ENCODE peak calls at places on chromosomes 5 and 9, in eight cellular contexts. A is CD4-positive, CD25-positive, alpha-beta regulatory T cell; M is naive thymus-derived CD4-positive, alpha-beta T cell; V is neuronal stem cell; O is aorta; R is fibroblast of the aortic adventitia; Q is prostate gland; L is PC-3. N is an unnamed sample.

GRCh38 chr5:50699737-50700136 is 33.3 kb downstream of the PARP8 start:
- DNase-seq in V (no peak), O (no peak), Q (no peak), L (no peak), R (no peak), A (no peak), M (no peak), N (peak)

GRCh38 chr5:74519161-74519571 is 121.4 kb downstream of the ENC1 start:
- DNase-seq in Q (no peak), M (no peak), V (no peak), A (no peak), R (no peak), O (no peak), L (no peak), N (no peak)

GRCh38 chr9:2771661-2772060 is 54.4 kb downstream of the KCNV2 start:
- DNase-seq in V (no peak), O (no peak), L (no peak), R (peak), Q (no peak), M (no peak), A (no peak), N (peak)

GRCh38 chr5:78776637-78777036 is 128.1 kb upstream of the LHFPL2 start:
- DNase-seq in L (peak), V (no peak), R (peak), O (no peak), A (no peak), Q (no peak), M (no peak), N (no peak)

GRCh38 chr5:68214472-68215207 is 916 bp upstream of the PIK3R1 start:
- DNase-seq in M (no peak), V (no peak), R (peak), A (no peak), O (no peak), L (no peak), Q (peak), N (peak)

GRCh38 chr9:131960805-131961495 is 118.7 kb downstream of the MED27 start:
- DNase-seq in O (no peak), R (no peak), A (no peak), V (no peak), M (no peak), L (no peak), Q (no peak), N (no peak)

GRCh38 chr9:105158898-105159297 is 85.6 kb upstream of the SLC44A1 start:
- DNase-seq in L (no peak), Q (no peak), R (no peak), A (no peak), V (no peak), M (no peak), O (no peak), N (no peak)

GRCh38 chr9:128102861-128103588 is 24.5 kb downstream of the PTGES2 start:
- DNase-seq in O (no peak), R (no peak), V (no peak), A (no peak), M (no peak), Q (no peak), L (no peak), N (no peak)

GRCh38 chr5:35468811-35469210 is 148.9 kb upstream of the SPEF2 start:
- DNase-seq in Q (no peak), L (no peak), A (no peak), M (no peak), O (no peak), V (no peak), R (no peak), N (no peak)

GRCh38 chr5:32642276-32643002 is 57.1 kb downstream of the SUB1 start:
- DNase-seq in O (no peak), R (peak), L (peak), Q (no peak), A (no peak), M (no peak), V (no peak), N (peak)

GRCh38 chr9:125601986-125602385 is 105.0 kb downstream of the MAPKAP1 start:
- DNase-seq in Q (no peak), M (no peak), A (no peak), O (no peak), V (no peak), R (no peak), L (no peak), N (no peak)

GRCh38 chr9:113609562-113610318 is 146.2 kb downstream of the RGS3 start:
- DNase-seq in L (no peak), O (peak), Q (no peak), A (no peak), V (no peak), M (no peak), R (peak), N (peak)

GRCh38 chr5:159359408-159359807 is 29.1 kb upstream of the IL12B start:
- DNase-seq in A (no peak), L (no peak), V (no peak), R (no peak), Q (no peak), M (no peak), O (no peak), N (no peak)

GRCh38 chr5:132254321-132254977 is 3.0 kb upstream of the PDLIM4 start:
- DNase-seq in L (no peak), M (no peak), O (peak), V (no peak), R (peak), A (no peak), Q (no peak), N (no peak)

GRCh38 chr5:52956014-52956413 is 33.1 kb upstream of the ITGA2 start:
- DNase-seq in A (no peak), M (no peak), V (no peak), Q (no peak), O (no peak), L (no peak), R (no peak), N (no peak)

GRCh38 chr9:93693129-93693528 is 116.7 kb downstream of the PHF2 start:
- DNase-seq in V (no peak), R (no peak), O (no peak), A (no peak), M (no peak), L (no peak), Q (no peak), N (peak)

GRCh38 chr9:36005891-36006290 is 30.8 kb upstream of the RECK start:
- DNase-seq in L (no peak), A (no peak), O (no peak), M (no peak), Q (no peak), V (no peak), R (no peak), N (no peak)

GRCh38 chr5:40569549-40570270 is 110.0 kb upstream of the PTGER4 start:
- DNase-seq in R (peak), O (no peak), L (no peak), M (no peak), V (no peak), A (no peak), Q (no peak), N (peak)

GRCh38 chr9:94533155-94533554 is 21.7 kb upstream of the PCAT7 start:
- DNase-seq in A (no peak), O (no peak), L (no peak), R (no peak), V (no peak), M (no peak), Q (no peak), N (no peak)

GRCh38 chr5:154157483-154158378 is 32.8 kb upstream of the GALNT10 start:
- DNase-seq in R (no peak), V (no peak), O (no peak), Q (peak), L (no peak), A (no peak), M (no peak), N (no peak)

GRCh38 chr5:31630931-31631330 is 8.0 kb upstream of the PDZD2 start:
- DNase-seq in O (no peak), M (no peak), L (no peak), Q (no peak), V (no peak), A (no peak), R (no peak), N (no peak)

GRCh38 chr9:71285191-71285656 is 163.8 kb upstream of the TRPM3 start:
- DNase-seq in Q (peak), O (no peak), R (peak), M (peak), A (no peak), L (peak), V (peak), N (peak)

GRCh38 chr5:33637011-33637410 is 196.2 kb downstream of the TARS1 start:
- DNase-seq in O (no peak), V (no peak), R (no peak), M (no peak), Q (no peak), A (no peak), L (no peak), N (no peak)

GRCh38 chr5:142783601-142784291 is 13.6 kb downstream of the ARHGAP26 start:
- DNase-seq in R (peak), L (no peak), V (no peak), M (no peak), A (no peak), O (peak), Q (no peak), N (peak)

GRCh38 chr5:83921794-83922193 is 201.1 kb upstream of the HAPLN1 start:
- DNase-seq in A (no peak), R (no peak), V (no peak), M (no peak), Q (no peak), O (no peak), L (no peak), N (no peak)

GRCh38 chr5:95647886-95648860 is 1.6 kb downstream of the RFESD start:
- DNase-seq in M (no peak), R (peak), L (no peak), Q (no peak), V (no peak), A (no peak), O (no peak), N (peak)

GRCh38 chr9:128205296-128205944 is 2.2 kb downstream of the DNM1 start:
- DNase-seq in M (no peak), V (no peak), A (no peak), R (no peak), O (no peak), Q (no peak), L (no peak), N (no peak)

GRCh38 chr5:170885281-170885680 is 23.5 kb downstream of the RANBP17 start:
- DNase-seq in M (no peak), O (no peak), L (no peak), V (no peak), Q (no peak), A (no peak), R (peak), N (peak)

GRCh38 chr5:21419383-21419782 is 1431.4 kb upstream of the CDH18 start:
- DNase-seq in R (no peak), O (no peak), L (peak), Q (no peak), M (no peak), A (no peak), V (no peak), N (no peak)

GRCh38 chr5:53429706-53430105 is 50.7 kb upstream of the FST start:
- DNase-seq in R (no peak), O (no peak), Q (no peak), L (peak), M (no peak), A (no peak), V (no peak), N (no peak)

GRCh38 chr9:88574993-88575392 is 40.0 kb downstream of the NXNL2 start:
- DNase-seq in R (peak), Q (no peak), M (no peak), O (no peak), L (no peak), V (no peak), A (no peak), N (no peak)

GRCh38 chr5:80192507-80193241 is 63.2 kb downstream of the SERINC5 start:
- DNase-seq in M (peak), A (no peak), L (no peak), Q (no peak), V (no peak), R (peak), O (no peak), N (peak)

GRCh38 chr5:14425581-14425980 is 156.0 kb upstream of the OTULINL start:
- DNase-seq in O (no peak), R (no peak), A (no peak), V (no peak), Q (no peak), L (no peak), M (no peak), N (no peak)
- H3K4me3 ChIP-seq in O (no peak), R (no peak), A (no peak), V (no peak), Q (no peak), L (no peak), M (no peak), N (no peak)

DNA sequence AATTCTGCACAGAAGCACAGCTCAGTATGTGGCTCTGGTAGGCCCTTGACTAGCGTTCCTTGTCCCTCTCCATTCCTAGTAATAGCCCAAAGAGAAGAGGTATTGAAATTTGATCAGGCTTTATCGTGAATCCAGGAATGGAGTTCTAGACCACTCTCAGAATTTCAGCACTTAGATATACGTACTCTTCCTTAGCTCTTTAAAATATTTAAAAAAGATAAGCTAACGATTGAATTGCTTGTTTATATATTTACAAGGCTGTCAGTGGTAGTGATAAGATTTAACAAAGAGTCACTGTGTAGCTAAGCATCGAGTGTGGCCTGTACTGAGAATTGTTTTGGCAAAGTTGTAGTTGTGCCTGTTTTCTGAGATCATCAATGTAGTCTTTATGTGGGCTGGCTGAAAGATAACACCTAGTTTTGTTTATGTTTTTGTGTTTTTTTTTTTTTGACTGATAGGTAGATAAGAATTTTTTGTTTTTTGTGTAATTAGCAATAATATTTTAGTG is 2.5 kb downstream of the KIAA1958 start:
- DNase-seq in M (no peak), A (no peak), V (no peak), O (no peak), L (no peak), Q (no peak), R (no peak), N (no peak)
- H3K4me3 ChIP-seq in M (no peak), A (no peak), V (peak), O (no peak), L (no peak), Q (no peak), R (no peak), N (no peak)

GRCh38 chr9:129954868-129955550 is 88.0 kb downstream of the FNBP1 start:
- DNase-seq in L (no peak), R (peak), O (no peak), M (no peak), V (no peak), A (no peak), Q (no peak), N (peak)
- H3K4me3 ChIP-seq in L (no peak), R (no peak), O (no peak), M (no peak), V (no peak), A (no peak), Q (no peak), N (no peak)

GRCh38 chr9:81556923-81557322 is 132.4 kb downstream of the TLE1 start:
- DNase-seq in L (no peak), Q (no peak), M (no peak), O (no peak), V (no peak), A (no peak), R (no peak), N (no peak)

GRCh38 chr9:81559741-81560140 is 129.6 kb downstream of the TLE1 start:
- DNase-seq in V (no peak), O (no peak), M (no peak), A (no peak), R (peak), Q (no peak), L (peak), N (peak)

GRCh38 chr9:81559197-81559596 is 130.2 kb downstream of the TLE1 start:
- DNase-seq in R (no peak), Q (no peak), M (no peak), L (no peak), V (no peak), O (no peak), A (no peak), N (no peak)

GRCh38 chr9:81557452-81557956 is 131.8 kb downstream of the TLE1 start:
- DNase-seq in O (no peak), Q (no peak), M (no peak), L (no peak), V (no peak), R (peak), A (no peak), N (no peak)

DNA sequence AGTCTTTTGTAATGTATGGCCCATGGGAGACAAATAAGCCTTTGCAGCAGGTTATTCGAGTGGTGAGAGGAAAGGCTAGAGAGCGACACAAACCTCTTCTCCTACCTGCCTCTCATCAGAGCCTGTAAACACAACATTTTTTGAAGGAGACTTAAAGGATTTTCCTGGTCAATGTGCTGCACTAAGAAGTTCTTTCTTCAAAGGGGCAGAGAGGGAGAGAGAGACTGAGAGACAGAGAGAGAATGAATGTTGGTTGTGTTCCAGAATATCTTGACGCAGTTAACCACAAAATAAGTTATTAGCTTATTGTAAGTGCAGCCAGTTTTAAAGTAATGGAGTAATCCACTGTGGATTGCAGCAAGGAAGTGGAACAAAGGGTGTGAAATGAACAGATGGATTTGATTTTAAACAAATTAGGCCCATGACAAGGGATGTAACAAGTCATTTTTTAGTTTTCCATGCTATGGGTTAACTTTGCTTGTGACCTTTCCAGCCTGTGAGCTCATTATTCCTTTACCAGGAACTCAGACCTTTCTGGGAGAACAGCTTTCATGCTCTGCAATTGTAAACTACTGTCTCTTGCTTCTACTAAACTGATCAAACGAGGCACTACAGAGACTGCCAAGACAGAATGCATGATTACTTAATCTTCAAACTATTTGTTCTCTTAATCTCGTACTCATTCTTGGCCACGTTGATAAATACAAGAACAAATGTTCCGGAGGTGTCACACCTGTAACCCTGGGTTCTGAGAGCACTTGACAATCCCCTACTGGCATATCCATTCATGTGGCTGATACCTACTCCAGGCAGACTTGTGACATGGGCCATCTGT is 131.2 kb downstream of the TLE1 start:
- DNase-seq in M (no peak), Q (peak), R (peak), V (no peak), L (peak), A (no peak), O (no peak), N (peak)
- H3K4me3 ChIP-seq in M (no peak), Q (no peak), R (no peak), V (no peak), L (no peak), A (no peak), O (no peak), N (no peak)

GRCh38 chr5:1793301-1793740 is 6.3 kb downstream of the MRPL36 start:
- DNase-seq in L (no peak), M (no peak), R (peak), V (no peak), Q (no peak), A (no peak), O (peak), N (peak)
- H3K4me3 ChIP-seq in L (no peak), M (peak), R (no peak), V (no peak), Q (no peak), A (peak), O (no peak), N (no peak)

GRCh38 chr9:6415266-6415665 is 2.3 kb downstream of the UHRF2 start:
- DNase-seq in Q (no peak), V (no peak), L (no peak), O (no peak), A (no peak), M (no peak), R (no peak), N (no peak)

GRCh38 chr9:6414291-6414690 is 1.3 kb downstream of the UHRF2 start:
- DNase-seq in V (no peak), O (no peak), Q (no peak), M (no peak), L (peak), A (no peak), R (peak), N (peak)

GRCh38 chr9:6418764-6419163 is 5.8 kb downstream of the UHRF2 start:
- DNase-seq in O (no peak), A (no peak), R (no peak), L (no peak), Q (no peak), V (no peak), M (no peak), N (no peak)

GRCh38 chr9:6413365-6414263 is 615 bp downstream of the UHRF2 start:
- DNase-seq in V (peak), Q (peak), L (peak), R (no peak), M (peak), O (no peak), A (peak), N (no peak)

DNA sequence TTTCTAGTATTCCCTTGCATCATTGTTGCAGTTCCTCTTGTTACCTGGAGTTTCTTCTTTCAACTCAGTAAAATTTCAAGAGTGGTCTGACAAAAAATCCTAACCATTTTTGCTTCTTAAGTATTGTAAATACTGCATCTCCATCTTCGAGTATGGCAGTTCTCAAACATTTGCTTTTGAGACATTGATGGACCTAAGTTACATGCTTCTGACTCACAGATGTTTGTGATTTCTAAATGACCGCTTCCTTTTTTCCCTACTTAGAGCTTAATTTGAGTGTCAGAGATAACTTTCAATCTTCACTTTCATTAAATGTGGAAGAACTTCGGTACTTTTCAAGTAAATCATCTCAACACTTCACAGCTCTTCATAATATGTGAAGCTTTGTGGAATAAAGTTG is 4.2 kb downstream of the UHRF2 start:
- DNase-seq in R (no peak), A (no peak), M (no peak), O (no peak), L (no peak), Q (no peak), V (no peak), N (no peak)
- H3K4me3 ChIP-seq in R (peak), A (peak), M (no peak), O (no peak), L (peak), Q (no peak), V (no peak), N (no peak)